ENCODE peak calls at places on chromosomes 6 and 20, in six cellular contexts. Z, J, U, Y, I and O are unnamed samples.

GRCh38 chr20:40821438-40821837 is 132.4 kb upstream of the MAFB start:
- DNase-seq in Z (no peak), J (no peak), U (no peak), Y (no peak), I (no peak), O (no peak)

GRCh38 chr6:1378224-1379025 is 11.0 kb upstream of the FOXF2 start:
- DNase-seq in Z (no peak), J (no peak), U (no peak), Y (no peak), I (no peak), O (no peak)

GRCh38 chr6:88008411-88008810 is 39.2 kb upstream of the SPACA1 start:
- DNase-seq in Z (no peak), J (no peak), U (no peak), Y (no peak), I (no peak), O (no peak)

GRCh38 chr6:169723991-169724553 is at the start of gene PHF10:
- DNase-seq in Z (no peak), J (no peak), U (peak; percentile 45), Y (peak; percentile 28), I (peak; percentile 17), O (peak; percentile 53)

GRCh38 chr6:35486005-35486925 is 10.6 kb downstream of the TEAD3 start:
- DNase-seq in Z (no peak), J (peak; percentile 95), U (peak; percentile 81), Y (no peak), I (no peak), O (no peak)

GRCh38 chr6:157265186-157265585 is 58.1 kb downstream of the TMEM242 start:
- DNase-seq in Z (no peak), J (no peak), U (no peak), Y (no peak), I (no peak), O (no peak)

GRCh38 chr6:169205176-169206160 is 48.2 kb downstream of the THBS2 start:
- DNase-seq in Z (no peak), J (no peak), U (peak; percentile 75), Y (peak; percentile 79), I (no peak), O (no peak)

GRCh38 chr6:76418657-76419217 is 346.3 kb upstream of the IMPG1 start:
- DNase-seq in Z (no peak), J (no peak), U (peak; percentile 7), Y (no peak), I (no peak), O (no peak)

GRCh38 chr6:2695464-2696095 is 55.1 kb downstream of the MYLK4 start:
- DNase-seq in Z (no peak), J (no peak), U (peak; percentile 74), Y (peak; percentile 74), I (no peak), O (no peak)

GRCh38 chr6:152954443-152954842 is 28.4 kb downstream of the FBXO5 start:
- DNase-seq in Z (no peak), J (no peak), U (no peak), Y (no peak), I (no peak), O (no peak)

GRCh38 chr20:43243672-43244269 is 54.1 kb upstream of the PTPRT start:
- DNase-seq in Z (peak; percentile 6), J (no peak), U (peak; percentile 3), Y (no peak), I (no peak), O (no peak)

GRCh38 chr6:136371117-136371696 is 81.6 kb upstream of the BCLAF1 start:
- DNase-seq in Z (no peak), J (no peak), U (no peak), Y (no peak), I (no peak), O (no peak)

GRCh38 chr6:47587503-47587902 is 109.9 kb downstream of the CD2AP start:
- DNase-seq in Z (no peak), J (no peak), U (no peak), Y (no peak), I (no peak), O (no peak)

GRCh38 chr6:47579040-47579439 is 101.5 kb downstream of the CD2AP start:
- DNase-seq in Z (no peak), J (no peak), U (no peak), Y (no peak), I (no peak), O (no peak)

DNA sequence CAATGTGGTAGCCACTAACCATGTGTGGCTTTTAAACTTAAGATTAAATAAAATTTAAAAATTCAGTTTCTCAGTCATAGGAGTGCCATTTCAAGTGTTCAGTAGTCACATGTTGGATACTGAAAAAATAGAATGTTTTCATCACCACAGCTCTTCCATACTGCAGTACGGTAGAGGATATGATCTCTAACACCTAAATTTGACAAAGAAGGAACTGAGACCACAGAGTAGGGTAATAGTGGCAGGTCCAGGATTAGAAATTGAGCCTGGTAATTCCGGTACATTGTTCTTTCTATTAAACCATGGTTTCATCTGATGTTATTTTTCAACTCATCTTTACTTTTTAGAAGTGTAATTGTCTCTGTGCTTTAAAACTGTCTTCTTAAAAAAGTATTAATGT is 104.0 kb downstream of the CD2AP start:
- DNase-seq in Z (no peak), J (no peak), U (no peak), Y (no peak), I (no peak), O (no peak)
- H3K27ac ChIP-seq in Z (no peak overlapping the region), J (no peak overlapping the region), U (no peak overlapping the region), Y (no peak overlapping the region), I (no peak overlapping the region), O (no peak overlapping the region)

GRCh38 chr20:22525821-22526220 is 58.6 kb downstream of the FOXA2 start:
- DNase-seq in Z (no peak), J (no peak), U (no peak), Y (no peak), I (no peak), O (no peak)

GRCh38 chr20:22524393-22525015 is 59.9 kb downstream of the FOXA2 start:
- DNase-seq in Z (no peak), J (no peak), U (no peak), Y (no peak), I (no peak), O (no peak)

GRCh38 chr20:22526512-22527012 is 57.8 kb downstream of the FOXA2 start:
- DNase-seq in Z (no peak), J (no peak), U (no peak), Y (no peak), I (no peak), O (no peak)

GRCh38 chr20:22523499-22524392 is 60.6 kb downstream of the FOXA2 start:
- DNase-seq in Z (no peak), J (no peak), U (no peak), Y (no peak), I (no peak), O (no peak)

DNA sequence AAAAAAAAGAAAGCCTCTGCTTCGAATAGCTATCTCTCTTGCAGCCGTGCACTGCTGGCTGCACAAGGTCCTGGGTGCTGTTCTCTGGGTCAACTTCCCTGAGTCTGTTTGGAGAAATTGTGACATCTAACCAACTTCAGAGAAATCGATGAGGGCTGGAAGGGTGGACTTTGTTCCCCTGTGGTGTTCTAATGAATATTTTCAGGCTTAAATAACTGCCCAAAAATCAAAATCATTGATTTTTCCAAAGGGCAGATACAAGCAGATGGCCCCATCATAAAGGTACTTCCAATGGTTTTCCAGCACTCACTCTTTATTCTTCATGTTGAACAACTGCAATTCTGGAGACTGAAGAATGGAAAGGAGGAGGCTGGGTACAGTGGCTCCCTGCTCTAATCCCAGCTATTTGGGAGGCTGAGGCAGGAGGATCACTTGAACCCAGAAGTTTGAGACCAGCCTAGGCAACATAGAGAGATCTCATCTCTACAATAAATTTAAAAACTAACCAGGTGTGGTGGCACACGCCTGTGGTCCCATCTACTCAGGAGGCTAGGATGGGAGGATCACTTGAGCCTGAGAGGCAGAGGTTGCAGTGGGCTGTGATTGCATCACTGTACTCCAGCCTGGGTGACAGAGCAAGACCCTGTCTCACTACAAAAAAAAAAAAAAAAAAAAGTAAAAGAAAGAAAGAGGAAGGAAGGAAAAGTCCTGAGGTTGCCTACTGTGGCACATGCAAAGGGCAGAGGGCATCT is 59.1 kb downstream of the FOXA2 start:
- DNase-seq in Z (no peak), J (no peak), U (no peak), Y (no peak), I (no peak), O (no peak)
- H3K27ac ChIP-seq in Z (no peak overlapping the region), J (no peak overlapping the region), U (no peak overlapping the region), Y (no peak overlapping the region), I (no peak overlapping the region), O (no peak overlapping the region)

DNA sequence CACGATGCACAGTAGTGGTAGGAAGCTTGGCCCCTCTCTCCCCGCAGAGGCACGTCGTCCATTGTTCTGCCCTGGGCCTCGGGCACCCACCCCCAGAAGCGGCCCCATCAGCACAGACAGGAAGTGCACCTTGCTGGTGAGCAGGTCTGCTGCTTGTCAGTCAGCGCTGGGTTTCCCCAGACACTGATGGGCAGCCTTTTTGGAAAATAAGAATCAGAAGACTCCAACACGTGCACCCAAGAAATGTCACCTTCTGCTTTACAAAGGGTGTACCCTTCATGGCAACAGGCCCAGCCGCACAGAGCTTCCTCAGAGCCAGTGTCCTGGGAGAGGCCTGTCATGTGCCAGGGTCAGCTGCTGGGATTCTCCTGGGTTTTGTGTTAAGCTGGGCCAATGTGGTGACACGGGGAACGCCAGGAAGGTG is 34.7 kb upstream of the IRF4 start:
- DNase-seq in Z (no peak), J (no peak), U (no peak), Y (no peak), I (no peak), O (no peak)
- H3K27ac ChIP-seq in Z (no peak overlapping the region), J (no peak overlapping the region), U (no peak overlapping the region), Y (no peak overlapping the region), I (no peak overlapping the region), O (no peak overlapping the region)

GRCh38 chr6:164063346-164063745 is 648.8 kb downstream of the QKI start:
- DNase-seq in Z (no peak), J (no peak), U (no peak), Y (no peak), I (no peak), O (no peak)
- H3K27ac ChIP-seq in Z (no peak overlapping the region), J (no peak overlapping the region), U (no peak overlapping the region), Y (no peak overlapping the region), I (no peak overlapping the region), O (no peak overlapping the region)

GRCh38 chr6:122788663-122789062 is 395 bp upstream of the SMPDL3A start:
- DNase-seq in Z (no peak), J (no peak), U (no peak), Y (no peak), I (no peak), O (no peak)

GRCh38 chr6:122789862-122790739 is 1.0 kb downstream of the SMPDL3A start:
- DNase-seq in Z (no peak), J (no peak), U (no peak), Y (peak; percentile 38), I (no peak), O (no peak)

GRCh38 chr6:122792796-122793195 is 3.7 kb downstream of the SMPDL3A start:
- DNase-seq in Z (no peak), J (no peak), U (no peak), Y (no peak), I (no peak), O (no peak)

GRCh38 chr6:122789078-122789861 is at the start of gene SMPDL3A:
- DNase-seq in Z (no peak), J (peak; percentile 55), U (peak; percentile 86), Y (peak; percentile 96), I (peak; percentile 55), O (peak; percentile 80)

GRCh38 chr6:122790740-122791679 is 2.0 kb downstream of the SMPDL3A start:
- DNase-seq in Z (no peak), J (no peak), U (no peak), Y (peak; percentile 68), I (no peak), O (no peak)
- H3K27ac ChIP-seq in Z (no peak overlapping the region), J (peak overlapping the region; percentile 97), U (peak overlapping the region; percentile 91), Y (no peak overlapping the region), I (peak overlapping the region; percentile 94), O (peak overlapping the region; percentile 87)